ENCODE peak calls at places on chromosomes 2 and 18, in ten cellular contexts. M, W, G, T, I, R, V, Y, H and X are unnamed samples.

GRCh38 chr2:235703711-235704295 is 210.0 kb downstream of the AGAP1 start:
- DNase-seq in M (no peak), W (no peak), G (no peak), T (no peak), I (no peak), R (no peak), V (no peak), Y (no peak), H (no peak), X (no peak)

GRCh38 chr2:105215586-105216192 is 25.9 kb upstream of the GPR45 start:
- DNase-seq in M (no peak), W (no peak), G (no peak), T (no peak), I (no peak), R (no peak), V (no peak), Y (no peak), H (no peak), X (no peak)

GRCh38 chr2:32926708-32927084 is 20.1 kb upstream of the LTBP1 start:
- DNase-seq in M (peak; percentile 44), W (no peak), G (no peak), T (no peak), I (no peak), R (peak; percentile 20), V (no peak), Y (no peak), H (no peak), X (no peak)

GRCh38 chr2:102122115-102122514 is 20.4 kb upstream of the IL1R1 start:
- DNase-seq in M (no peak), W (no peak), G (no peak), T (no peak), I (no peak), R (no peak), V (no peak), Y (no peak), H (no peak), X (no peak)

GRCh38 chr2:95034818-95035217 is 9.3 kb downstream of the MAL start:
- DNase-seq in M (no peak), W (no peak), G (no peak), T (no peak), I (no peak), R (no peak), V (no peak), Y (no peak), H (no peak), X (no peak)

GRCh38 chr2:232075080-232075479 is 113.6 kb downstream of the DIS3L2 start:
- DNase-seq in M (no peak), W (no peak), G (no peak), T (no peak), I (no peak), R (no peak), V (no peak), Y (no peak), H (no peak), X (no peak)

GRCh38 chr18:58230438-58231179 is 186.6 kb downstream of the NEDD4L start:
- DNase-seq in M (no peak), W (peak; percentile 75), G (no peak), T (no peak), I (no peak), R (peak; percentile 44), V (no peak), Y (no peak), H (no peak), X (no peak)

GRCh38 chr2:34105015-34105767 is 506.1 kb upstream of the FAM98A start:
- DNase-seq in M (no peak), W (no peak), G (no peak), T (no peak), I (no peak), R (no peak), V (no peak), Y (no peak), H (no peak), X (no peak)

GRCh38 chr2:46943881-46944798 is 28.5 kb upstream of the MCFD2 start:
- DNase-seq in M (no peak), W (no peak), G (no peak), T (no peak), I (peak; percentile 67), R (no peak), V (no peak), Y (no peak), H (no peak), X (no peak)

GRCh38 chr2:165147201-165148045 is 56.4 kb downstream of the SCN3A start:
- DNase-seq in M (no peak), W (no peak), G (no peak), T (no peak), I (no peak), R (no peak), V (no peak), Y (no peak), H (no peak), X (no peak)

GRCh38 chr2:8511868-8512612 is 169.8 kb upstream of the ID2 start:
- DNase-seq in M (no peak), W (no peak), G (no peak), T (no peak), I (no peak), R (no peak), V (no peak), Y (no peak), H (no peak), X (no peak)

GRCh38 chr2:54945401-54946219 is 104.6 kb downstream of the RTN4 start:
- DNase-seq in M (no peak), W (peak; percentile 50), G (peak; percentile 57), T (no peak), I (no peak), R (peak; percentile 50), V (peak; percentile 71), Y (peak; percentile 77), H (peak; percentile 58), X (no peak)

GRCh38 chr2:229409751-229410181 is 138.7 kb upstream of the PID1 start:
- DNase-seq in M (no peak), W (no peak), G (no peak), T (no peak), I (no peak), R (no peak), V (no peak), Y (no peak), H (no peak), X (no peak)

GRCh38 chr18:75475228-75475627 is 47.7 kb upstream of the SMIM21 start:
- DNase-seq in M (no peak), W (no peak), G (no peak), T (no peak), I (no peak), R (no peak), V (no peak), Y (no peak), H (no peak), X (no peak)

GRCh38 chr2:128984855-128985254 is 666.2 kb upstream of the HS6ST1 start:
- DNase-seq in M (no peak), W (no peak), G (no peak), T (no peak), I (no peak), R (no peak), V (no peak), Y (no peak), H (no peak), X (no peak)

GRCh38 chr2:119028327-119029174 is 86.6 kb downstream of the MARCO start:
- DNase-seq in M (peak; percentile 84), W (peak; percentile 30), G (no peak), T (peak; percentile 43), I (no peak), R (peak; percentile 40), V (peak; percentile 74), Y (no peak), H (no peak), X (peak; percentile 18)

GRCh38 chr2:156536534-156536933 is 100.4 kb downstream of the GPD2 start:
- DNase-seq in M (no peak), W (no peak), G (no peak), T (no peak), I (no peak), R (no peak), V (no peak), Y (no peak), H (no peak), X (no peak)

GRCh38 chr2:175559613-175560012 is 378.1 kb upstream of the ATP5MC3 start:
- DNase-seq in M (no peak), W (no peak), G (no peak), T (no peak), I (no peak), R (no peak), V (no peak), Y (no peak), H (no peak), X (no peak)
- H3K4me1 ChIP-seq in M (peaks cover 3% of the 10 kb centered on the region), W (no peaks in the 10 kb centered on the region), G (no peaks in the 10 kb centered on the region), T (no peaks in the 10 kb centered on the region), I (no peaks in the 10 kb centered on the region), R (no peaks in the 10 kb centered on the region), V (no peaks in the 10 kb centered on the region), Y (no peaks in the 10 kb centered on the region), H (no peaks in the 10 kb centered on the region), X (no peaks in the 10 kb centered on the region)

GRCh38 chr2:209790066-209790728 is 18.6 kb downstream of the UNC80 start:
- DNase-seq in M (no peak), W (no peak), G (no peak), T (no peak), I (no peak), R (no peak), V (no peak), Y (no peak), H (no peak), X (no peak)
- H3K4me3 ChIP-seq in M (no peak overlapping the region), W (no peak overlapping the region), G (peak overlapping the region; percentile 5), T (peak overlapping the region; percentile 23), I (no peak overlapping the region), R (no peak overlapping the region), V (no peak overlapping the region), Y (peak overlapping the region; percentile 2), H (peak overlapping the region; percentile 40), X (no peak overlapping the region)

GRCh38 chr2:130372055-130372832 is 16.4 kb downstream of the PTPN18 start:
- DNase-seq in M (peak; percentile 98), W (peak; percentile 90), G (peak; percentile 89), T (peak; percentile 81), I (peak; percentile 87), R (peak; percentile 85), V (peak; percentile 90), Y (peak; percentile 82), H (peak; percentile 85), X (peak; percentile 95)
- TF ChIP-seq POLR2A in M (no peak), W (peak; percentile 54), G (peak; percentile 39), T (peak; percentile 92), I (no peak), R (peak; percentile 46), V (no peak), Y (peak; percentile 58), H (peak; percentile 30), X (peak; percentile 53)

GRCh38 chr2:207253946-207254345 is 88.2 kb upstream of the KLF7 start:
- DNase-seq in M (no peak), W (no peak), G (no peak), T (peak; percentile 21), I (no peak), R (no peak), V (no peak), Y (no peak), H (no peak), X (no peak)

GRCh38 chr2:207255565-207255964 is 89.8 kb upstream of the KLF7 start:
- DNase-seq in M (no peak), W (no peak), G (no peak), T (no peak), I (no peak), R (no peak), V (no peak), Y (no peak), H (no peak), X (no peak)

GRCh38 chr2:207256026-207256425 is 90.3 kb upstream of the KLF7 start:
- DNase-seq in M (no peak), W (no peak), G (no peak), T (no peak), I (no peak), R (no peak), V (peak; percentile 79), Y (no peak), H (no peak), X (no peak)

GRCh38 chr2:207252979-207253640 is 87.4 kb upstream of the KLF7 start:
- DNase-seq in M (no peak), W (no peak), G (no peak), T (no peak), I (no peak), R (no peak), V (peak; percentile 82), Y (no peak), H (no peak), X (no peak)

GRCh38 chr2:207254526-207255464 is 89.0 kb upstream of the KLF7 start:
- DNase-seq in M (no peak), W (peak; percentile 32), G (no peak), T (no peak), I (no peak), R (no peak), V (peak; percentile 66), Y (no peak), H (no peak), X (no peak)
- H3K4me1 ChIP-seq in M (peaks cover 4% of the 10 kb centered on the region), W (no peaks in the 10 kb centered on the region), G (peaks cover 7% of the 10 kb centered on the region), T (peaks cover 82% of the 10 kb centered on the region), I (peaks cover 21% of the 10 kb centered on the region), R (peaks cover 18% of the 10 kb centered on the region), V (peaks cover 51% of the 10 kb centered on the region), Y (peaks cover 20% of the 10 kb centered on the region), H (no peaks in the 10 kb centered on the region), X (peaks cover 10% of the 10 kb centered on the region)